ENCODE peak calls at places on chromosomes 12 and 14, in eight cellular contexts. One of them, this sample, is unnamed.

GRCh38 chr12:52358575-52359350 is 8.5 kb downstream of the KRT85 start:
- DNase-seq in mucosa of descending colon: no peak
- DNase-seq in neural crest cell: no peak
- DNase-seq in fibroblast of the aortic adventitia: no peak
- DNase-seq in fibroblast of pulmonary artery: no peak
- DNase-seq in activated B cell treated with CpG ODN at 0.5 μM for 24 hours: peak; percentile 24
- DNase-seq in type B pancreatic cell: no peak
- DNase-seq in foreskin fibroblast: no peak
- DNase-seq in this sample: peak; percentile 15

GRCh38 chr14:93543766-93544165 is 113.0 kb downstream of the UNC79 start:
- DNase-seq in fibroblast of pulmonary artery: peak; percentile 48
- DNase-seq in foreskin fibroblast: peak; percentile 28
- DNase-seq in activated B cell treated with CpG ODN at 0.5 μM for 24 hours: no peak
- DNase-seq in mucosa of descending colon: no peak
- DNase-seq in neural crest cell: no peak
- DNase-seq in fibroblast of the aortic adventitia: peak; percentile 51
- DNase-seq in type B pancreatic cell: no peak
- DNase-seq in this sample: no peak

GRCh38 chr12:120229071-120229582 is 28.2 kb upstream of the RPLP0 start:
- DNase-seq in mucosa of descending colon: peak; percentile 55
- DNase-seq in type B pancreatic cell: no peak
- DNase-seq in activated B cell treated with CpG ODN at 0.5 μM for 24 hours: no peak
- DNase-seq in neural crest cell: no peak
- DNase-seq in fibroblast of pulmonary artery: no peak
- DNase-seq in foreskin fibroblast: no peak
- DNase-seq in fibroblast of the aortic adventitia: no peak
- DNase-seq in this sample: no peak

GRCh38 chr12:2544213-2544612 is 250.6 kb upstream of the FKBP4 start:
- DNase-seq in type B pancreatic cell: no peak
- DNase-seq in foreskin fibroblast: no peak
- DNase-seq in mucosa of descending colon: no peak
- DNase-seq in fibroblast of pulmonary artery: no peak
- DNase-seq in neural crest cell: no peak
- DNase-seq in fibroblast of the aortic adventitia: no peak
- DNase-seq in activated B cell treated with CpG ODN at 0.5 μM for 24 hours: no peak
- DNase-seq in this sample: no peak

GRCh38 chr12:52127683-52128450 is 48.4 kb downstream of the SMIM41 start:
- DNase-seq in foreskin fibroblast: no peak
- DNase-seq in neural crest cell: no peak
- DNase-seq in mucosa of descending colon: no peak
- DNase-seq in fibroblast of pulmonary artery: no peak
- DNase-seq in type B pancreatic cell: no peak
- DNase-seq in activated B cell treated with CpG ODN at 0.5 μM for 24 hours: no peak
- DNase-seq in fibroblast of the aortic adventitia: no peak
- DNase-seq in this sample: no peak

GRCh38 chr14:31580234-31580633 is 19.0 kb downstream of the NUBPL start:
- DNase-seq in fibroblast of pulmonary artery: no peak
- DNase-seq in neural crest cell: no peak
- DNase-seq in fibroblast of the aortic adventitia: no peak
- DNase-seq in activated B cell treated with CpG ODN at 0.5 μM for 24 hours: no peak
- DNase-seq in type B pancreatic cell: no peak
- DNase-seq in mucosa of descending colon: no peak
- DNase-seq in foreskin fibroblast: no peak
- DNase-seq in this sample: no peak

GRCh38 chr14:36171607-36172006 is 4.9 kb downstream of the PTCSC3 start:
- DNase-seq in type B pancreatic cell: no peak
- DNase-seq in fibroblast of the aortic adventitia: no peak
- DNase-seq in mucosa of descending colon: no peak
- DNase-seq in neural crest cell: no peak
- DNase-seq in foreskin fibroblast: no peak
- DNase-seq in activated B cell treated with CpG ODN at 0.5 μM for 24 hours: no peak
- DNase-seq in fibroblast of pulmonary artery: no peak
- DNase-seq in this sample: no peak

GRCh38 chr12:2588345-2588744 is 206.4 kb upstream of the FKBP4 start:
- DNase-seq in type B pancreatic cell: no peak
- DNase-seq in mucosa of descending colon: no peak
- DNase-seq in activated B cell treated with CpG ODN at 0.5 μM for 24 hours: no peak
- DNase-seq in fibroblast of the aortic adventitia: no peak
- DNase-seq in neural crest cell: no peak
- DNase-seq in foreskin fibroblast: no peak
- DNase-seq in fibroblast of pulmonary artery: no peak
- DNase-seq in this sample: no peak

GRCh38 chr12:113980537-113981337 is 14.6 kb upstream of the RBM19 start:
- DNase-seq in foreskin fibroblast: peak; percentile 89
- DNase-seq in type B pancreatic cell: no peak
- DNase-seq in neural crest cell: peak; percentile 49
- DNase-seq in fibroblast of pulmonary artery: peak; percentile 84
- DNase-seq in activated B cell treated with CpG ODN at 0.5 μM for 24 hours: no peak
- DNase-seq in mucosa of descending colon: peak; percentile 12
- DNase-seq in fibroblast of the aortic adventitia: peak; percentile 83
- DNase-seq in this sample: no peak

GRCh38 chr12:12273291-12273957 is 6.6 kb upstream of the LRP6 start:
- DNase-seq in activated B cell treated with CpG ODN at 0.5 μM for 24 hours: no peak
- DNase-seq in fibroblast of the aortic adventitia: no peak
- DNase-seq in neural crest cell: no peak
- DNase-seq in foreskin fibroblast: peak; percentile 43
- DNase-seq in mucosa of descending colon: no peak
- DNase-seq in type B pancreatic cell: no peak
- DNase-seq in fibroblast of pulmonary artery: no peak
- DNase-seq in this sample: no peak

GRCh38 chr12:91887957-91888356 is 257.7 kb downstream of the BTG1 start:
- DNase-seq in fibroblast of the aortic adventitia: no peak
- DNase-seq in type B pancreatic cell: no peak
- DNase-seq in neural crest cell: no peak
- DNase-seq in fibroblast of pulmonary artery: no peak
- DNase-seq in mucosa of descending colon: no peak
- DNase-seq in activated B cell treated with CpG ODN at 0.5 μM for 24 hours: no peak
- DNase-seq in foreskin fibroblast: no peak
- DNase-seq in this sample: no peak

GRCh38 chr14:52307870-52308269 is 6.2 kb upstream of the PTGER2 start:
- DNase-seq in fibroblast of the aortic adventitia: no peak
- DNase-seq in neural crest cell: no peak
- DNase-seq in mucosa of descending colon: no peak
- DNase-seq in activated B cell treated with CpG ODN at 0.5 μM for 24 hours: no peak
- DNase-seq in type B pancreatic cell: no peak
- DNase-seq in foreskin fibroblast: no peak
- DNase-seq in fibroblast of pulmonary artery: no peak
- DNase-seq in this sample: no peak

GRCh38 chr14:81102217-81102616 is 118.5 kb downstream of the GTF2A1 start:
- DNase-seq in fibroblast of pulmonary artery: no peak
- DNase-seq in foreskin fibroblast: no peak
- DNase-seq in type B pancreatic cell: no peak
- DNase-seq in neural crest cell: no peak
- DNase-seq in mucosa of descending colon: no peak
- DNase-seq in fibroblast of the aortic adventitia: no peak
- DNase-seq in activated B cell treated with CpG ODN at 0.5 μM for 24 hours: no peak
- DNase-seq in this sample: no peak

GRCh38 chr12:109767456-109767855 is 53.8 kb downstream of the FAM222A start:
- DNase-seq in foreskin fibroblast: no peak
- DNase-seq in activated B cell treated with CpG ODN at 0.5 μM for 24 hours: no peak
- DNase-seq in mucosa of descending colon: no peak
- DNase-seq in neural crest cell: no peak
- DNase-seq in type B pancreatic cell: peak; percentile 22
- DNase-seq in fibroblast of the aortic adventitia: no peak
- DNase-seq in fibroblast of pulmonary artery: no peak
- DNase-seq in this sample: no peak

GRCh38 chr12:124404162-124404561 is 109.3 kb downstream of the RFLNA start:
- DNase-seq in activated B cell treated with CpG ODN at 0.5 μM for 24 hours: no peak
- DNase-seq in neural crest cell: no peak
- DNase-seq in fibroblast of pulmonary artery: no peak
- DNase-seq in type B pancreatic cell: no peak
- DNase-seq in mucosa of descending colon: no peak
- DNase-seq in fibroblast of the aortic adventitia: peak; percentile 38
- DNase-seq in foreskin fibroblast: peak; percentile 37
- DNase-seq in this sample: no peak

GRCh38 chr12:121838096-121838495 is 20.6 kb downstream of the HPD start:
- DNase-seq in fibroblast of the aortic adventitia: no peak
- DNase-seq in type B pancreatic cell: no peak
- DNase-seq in foreskin fibroblast: no peak
- DNase-seq in activated B cell treated with CpG ODN at 0.5 μM for 24 hours: no peak
- DNase-seq in neural crest cell: no peak
- DNase-seq in mucosa of descending colon: no peak
- DNase-seq in fibroblast of pulmonary artery: no peak
- DNase-seq in this sample: no peak

GRCh38 chr14:104688755-104689619 is at the start of gene INF2:
- DNase-seq in mucosa of descending colon: peak; percentile 77
- DNase-seq in fibroblast of pulmonary artery: peak; percentile 45
- DNase-seq in foreskin fibroblast: peak; percentile 82
- DNase-seq in fibroblast of the aortic adventitia: peak; percentile 42
- DNase-seq in neural crest cell: no peak
- DNase-seq in type B pancreatic cell: no peak
- DNase-seq in activated B cell treated with CpG ODN at 0.5 μM for 24 hours: peak; percentile 63
- DNase-seq in this sample: peak; percentile 37

GRCh38 chr12:78121969-78122610 is 291.4 kb downstream of the NAV3 start:
- DNase-seq in activated B cell treated with CpG ODN at 0.5 μM for 24 hours: no peak
- DNase-seq in fibroblast of the aortic adventitia: no peak
- DNase-seq in mucosa of descending colon: no peak
- DNase-seq in neural crest cell: no peak
- DNase-seq in type B pancreatic cell: peak; percentile 53
- DNase-seq in foreskin fibroblast: no peak
- DNase-seq in fibroblast of pulmonary artery: no peak
- DNase-seq in this sample: no peak

GRCh38 chr14:77498984-77499527 is 440 bp upstream of the ISM2 start:
- DNase-seq in foreskin fibroblast: peak; percentile 34
- DNase-seq in neural crest cell: no peak
- DNase-seq in type B pancreatic cell: no peak
- DNase-seq in fibroblast of the aortic adventitia: no peak
- DNase-seq in fibroblast of pulmonary artery: no peak
- DNase-seq in activated B cell treated with CpG ODN at 0.5 μM for 24 hours: no peak
- DNase-seq in mucosa of descending colon: no peak
- DNase-seq in this sample: no peak

GRCh38 chr12:105775351-105775750 is 363.4 kb downstream of the NUAK1 start:
- DNase-seq in fibroblast of the aortic adventitia: peak; percentile 9
- DNase-seq in activated B cell treated with CpG ODN at 0.5 μM for 24 hours: no peak
- DNase-seq in fibroblast of pulmonary artery: peak; percentile 72
- DNase-seq in neural crest cell: no peak
- DNase-seq in type B pancreatic cell: no peak
- DNase-seq in foreskin fibroblast: no peak
- DNase-seq in mucosa of descending colon: no peak
- DNase-seq in this sample: no peak

GRCh38 chr14:20415723-20416622 is 2.7 kb upstream of the TEP1 start:
- DNase-seq in type B pancreatic cell: no peak
- DNase-seq in neural crest cell: peak; percentile 17
- DNase-seq in foreskin fibroblast: peak; percentile 73
- DNase-seq in fibroblast of pulmonary artery: peak; percentile 75
- DNase-seq in mucosa of descending colon: peak; percentile 81
- DNase-seq in activated B cell treated with CpG ODN at 0.5 μM for 24 hours: no peak
- DNase-seq in fibroblast of the aortic adventitia: peak; percentile 72
- DNase-seq in this sample: no peak

GRCh38 chr12:17097674-17098073 is 491.7 kb upstream of the LMO3 start:
- DNase-seq in activated B cell treated with CpG ODN at 0.5 μM for 24 hours: no peak
- DNase-seq in neural crest cell: no peak
- DNase-seq in fibroblast of pulmonary artery: peak; percentile 0
- DNase-seq in fibroblast of the aortic adventitia: no peak
- DNase-seq in type B pancreatic cell: no peak
- DNase-seq in foreskin fibroblast: peak; percentile 0
- DNase-seq in mucosa of descending colon: no peak
- DNase-seq in this sample: no peak

DNA sequence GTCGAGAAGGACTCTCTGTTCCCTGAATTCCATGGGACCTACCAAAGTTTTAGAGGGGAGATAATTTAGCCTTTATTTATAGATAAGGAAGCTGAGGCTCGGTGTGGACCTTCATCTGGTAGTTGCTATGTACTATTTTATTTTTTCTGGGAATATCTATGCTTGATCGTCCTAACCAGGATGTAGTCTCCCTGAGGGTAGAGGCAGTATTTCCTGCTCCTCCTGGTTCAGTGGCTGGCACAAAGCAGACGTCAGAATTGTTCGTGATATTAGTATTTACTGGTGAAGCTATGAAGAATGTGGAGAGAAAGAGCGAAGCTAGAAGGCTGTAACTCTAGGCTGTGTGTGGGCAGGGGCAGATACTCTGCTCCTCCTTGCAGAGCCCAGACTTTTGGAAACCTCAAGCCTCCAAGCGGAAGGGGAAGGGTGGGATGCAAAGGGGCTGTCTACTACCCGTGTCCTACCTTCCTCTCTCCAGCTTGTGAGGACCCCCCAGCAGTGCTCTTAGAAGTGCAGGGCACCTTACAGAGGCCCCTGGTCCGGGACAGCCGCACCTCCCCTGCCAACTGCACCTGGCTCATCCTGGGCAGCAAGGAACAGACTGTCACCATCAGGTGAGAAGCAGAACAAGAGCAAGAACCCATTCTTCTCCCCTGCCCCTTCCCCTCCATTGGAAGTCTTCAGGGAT is 1.4 kb downstream of the LRP10 start:
- DNase-seq in type B pancreatic cell: no peak
- DNase-seq in fibroblast of the aortic adventitia: no peak
- DNase-seq in activated B cell treated with CpG ODN at 0.5 μM for 24 hours: no peak
- DNase-seq in foreskin fibroblast: no peak
- DNase-seq in fibroblast of pulmonary artery: peak; percentile 21
- DNase-seq in neural crest cell: no peak
- DNase-seq in mucosa of descending colon: no peak
- DNase-seq in this sample: no peak
- TF ChIP-seq CTCF in type B pancreatic cell: peak; percentile 30
- TF ChIP-seq CTCF in fibroblast of the aortic adventitia: no peak
- TF ChIP-seq CTCF in activated B cell treated with CpG ODN at 0.5 μM for 24 hours: no peak
- TF ChIP-seq CTCF in foreskin fibroblast: no peak
- TF ChIP-seq CTCF in fibroblast of pulmonary artery: no peak
- TF ChIP-seq CTCF in neural crest cell: peak; percentile 2
- TF ChIP-seq CTCF in mucosa of descending colon: no peak
- TF ChIP-seq CTCF in this sample: peak; percentile 37

DNA sequence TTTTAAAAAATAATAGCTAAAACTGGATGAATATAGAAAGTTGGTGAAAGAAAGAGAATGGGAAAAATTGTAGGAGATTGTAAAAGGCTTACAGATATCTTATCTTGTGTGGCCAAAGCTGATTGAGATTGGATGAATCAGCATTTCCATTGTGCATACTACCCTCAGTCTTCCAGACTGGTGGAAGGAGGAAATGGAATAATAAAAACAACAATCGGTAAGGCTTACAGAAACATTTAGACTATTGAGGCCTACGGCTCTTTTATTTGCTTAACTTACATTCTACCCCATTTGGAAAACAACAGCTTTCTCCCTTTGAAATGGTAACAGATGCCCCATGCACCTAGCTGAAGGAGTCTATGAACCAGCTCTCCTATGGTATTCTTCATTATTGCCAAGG is 129.8 kb downstream of the PTPRB start:
- DNase-seq in activated B cell treated with CpG ODN at 0.5 μM for 24 hours: no peak
- DNase-seq in fibroblast of the aortic adventitia: peak; percentile 85
- DNase-seq in fibroblast of pulmonary artery: peak; percentile 69
- DNase-seq in foreskin fibroblast: no peak
- DNase-seq in neural crest cell: no peak
- DNase-seq in mucosa of descending colon: no peak
- DNase-seq in type B pancreatic cell: no peak
- DNase-seq in this sample: no peak
- TF ChIP-seq CTCF in activated B cell treated with CpG ODN at 0.5 μM for 24 hours: no peak
- TF ChIP-seq CTCF in fibroblast of the aortic adventitia: no peak
- TF ChIP-seq CTCF in fibroblast of pulmonary artery: no peak
- TF ChIP-seq CTCF in foreskin fibroblast: no peak
- TF ChIP-seq CTCF in neural crest cell: no peak
- TF ChIP-seq CTCF in mucosa of descending colon: no peak
- TF ChIP-seq CTCF in type B pancreatic cell: no peak
- TF ChIP-seq CTCF in this sample: no peak

GRCh38 chr14:75675265-75675960 is 14.4 kb downstream of the TTLL5 start:
- DNase-seq in neural crest cell: no peak
- DNase-seq in type B pancreatic cell: no peak
- DNase-seq in activated B cell treated with CpG ODN at 0.5 μM for 24 hours: no peak
- DNase-seq in fibroblast of pulmonary artery: no peak
- DNase-seq in fibroblast of the aortic adventitia: no peak
- DNase-seq in mucosa of descending colon: no peak
- DNase-seq in foreskin fibroblast: no peak
- DNase-seq in this sample: no peak
- TF ChIP-seq CTCF in neural crest cell: peak; percentile 19
- TF ChIP-seq CTCF in type B pancreatic cell: peak; percentile 51
- TF ChIP-seq CTCF in activated B cell treated with CpG ODN at 0.5 μM for 24 hours: no peak
- TF ChIP-seq CTCF in fibroblast of pulmonary artery: peak; percentile 32
- TF ChIP-seq CTCF in fibroblast of the aortic adventitia: no peak
- TF ChIP-seq CTCF in mucosa of descending colon: no peak
- TF ChIP-seq CTCF in foreskin fibroblast: no peak
- TF ChIP-seq CTCF in this sample: no peak

GRCh38 chr14:56555921-56556570 is 23.6 kb upstream of the TMEM260 start:
- DNase-seq in neural crest cell: no peak
- DNase-seq in foreskin fibroblast: peak; percentile 59
- DNase-seq in activated B cell treated with CpG ODN at 0.5 μM for 24 hours: no peak
- DNase-seq in fibroblast of pulmonary artery: peak; percentile 65
- DNase-seq in type B pancreatic cell: no peak
- DNase-seq in mucosa of descending colon: no peak
- DNase-seq in fibroblast of the aortic adventitia: peak; percentile 59
- DNase-seq in this sample: no peak
- TF ChIP-seq CTCF in neural crest cell: peak; percentile 71
- TF ChIP-seq CTCF in foreskin fibroblast: peak; percentile 53
- TF ChIP-seq CTCF in activated B cell treated with CpG ODN at 0.5 μM for 24 hours: no peak
- TF ChIP-seq CTCF in fibroblast of pulmonary artery: peak; percentile 78
- TF ChIP-seq CTCF in type B pancreatic cell: peak; percentile 72
- TF ChIP-seq CTCF in mucosa of descending colon: no peak
- TF ChIP-seq CTCF in fibroblast of the aortic adventitia: peak; percentile 68
- TF ChIP-seq CTCF in this sample: no peak